ENCODE peak calls at places on chromosomes 3 and 15, in nine cellular contexts. I is GM12891; L is CD8-positive, alpha-beta memory T cell; R is amygdala; Y is activated CD4-positive, CD25-positive, alpha-beta regulatory T cell treated with anti-CD3 and anti-CD28 coated beads, Interleukin-2, amount 50 U/mL, for 72 hours; B is activated naive CD4-positive, alpha-beta T cell treated with Interleukin-2 at 50 U/mL for 16 hours; P is psoas muscle; O is iPS-NIHi11; X is fibroblast of the aortic adventitia. M is an unnamed sample.

GRCh38 chr15:61383421-61383820 is 154.3 kb upstream of the RORA start:
- DNase-seq in I (no peak), L (no peak), R (no peak), Y (no peak), B (no peak), P (no peak), O (no peak), X (peak), M (no peak)

GRCh38 chr3:99686469-99686868 is 48.1 kb downstream of the COL8A1 start:
- DNase-seq in I (no peak), L (no peak), R (no peak), Y (no peak), B (no peak), P (no peak), O (no peak), X (no peak), M (no peak)

GRCh38 chr15:88949734-88950400 is 36.7 kb upstream of the MFGE8 start:
- DNase-seq in I (no peak), L (no peak), R (no peak), Y (no peak), B (no peak), P (no peak), O (no peak), X (no peak), M (no peak)

GRCh38 chr3:147701195-147701594 is 292.0 kb downstream of the ZIC1 start:
- DNase-seq in I (no peak), L (no peak), R (no peak), Y (no peak), B (no peak), P (no peak), O (no peak), X (peak), M (no peak)

GRCh38 chr3:111070772-111071256 is 802 bp upstream of the NECTIN3 start:
- DNase-seq in I (no peak), L (peak), R (no peak), Y (peak), B (peak), P (no peak), O (no peak), X (no peak), M (no peak)

GRCh38 chr3:100957407-100958100 is 35.7 kb downstream of the ABI3BP start:
- DNase-seq in I (no peak), L (no peak), R (no peak), Y (no peak), B (no peak), P (no peak), O (no peak), X (peak), M (no peak)

GRCh38 chr3:46725663-46726314 is 8.1 kb upstream of the PRSS50 start:
- DNase-seq in I (no peak), L (no peak), R (no peak), Y (no peak), B (no peak), P (no peak), O (no peak), X (no peak), M (no peak)

GRCh38 chr3:148723591-148723990 is 25.9 kb downstream of the AGTR1 start:
- DNase-seq in I (no peak), L (no peak), R (no peak), Y (no peak), B (no peak), P (no peak), O (no peak), X (peak), M (no peak)

M was measured in left lung.